ENCODE peak calls at places on chromosomes 3 and 15, in four cellular contexts. One of them, this sample, is unnamed.

GRCh38 chr3:89107461-89108035 is at the start of gene EPHA3:
- DNase-seq in K562: peak; percentile 13
- DNase-seq in GM12878: no peak
- DNase-seq in HepG2: peak; percentile 12
- DNase-seq in this sample: peak; percentile 83

GRCh38 chr15:48553559-48553958 is 92.0 kb downstream of the FBN1 start:
- DNase-seq in HepG2: no peak
- DNase-seq in K562: no peak
- DNase-seq in GM12878: no peak
- DNase-seq in this sample: no peak

GRCh38 chr3:153070153-153070868 is 91.7 kb upstream of the RAP2B start:
- DNase-seq in K562: peak; percentile 44
- DNase-seq in HepG2: no peak
- DNase-seq in GM12878: no peak
- DNase-seq in this sample: no peak

GRCh38 chr15:58472821-58473581 is 41.2 kb downstream of the LIPC start:
- DNase-seq in K562: no peak
- DNase-seq in HepG2: no peak
- DNase-seq in GM12878: no peak
- DNase-seq in this sample: no peak

GRCh38 chr15:66878761-66879160 is 176.7 kb downstream of the SMAD6 start:
- DNase-seq in HepG2: no peak
- DNase-seq in GM12878: no peak
- DNase-seq in K562: no peak
- DNase-seq in this sample: no peak

GRCh38 chr15:57751177-57751800 is 44.8 kb downstream of the POLR2M start:
- DNase-seq in HepG2: peak; percentile 3
- DNase-seq in GM12878: no peak
- DNase-seq in K562: no peak
- DNase-seq in this sample: no peak

GRCh38 chr15:73941449-73941848 is 15.2 kb downstream of the LOXL1 start:
- DNase-seq in GM12878: no peak
- DNase-seq in K562: no peak
- DNase-seq in HepG2: no peak
- DNase-seq in this sample: no peak

GRCh38 chr3:23738946-23739345 is 66.8 kb upstream of the UBE2E1 start:
- DNase-seq in K562: no peak
- DNase-seq in GM12878: no peak
- DNase-seq in HepG2: no peak
- DNase-seq in this sample: no peak

GRCh38 chr3:105746226-105746996 is 122.4 kb downstream of the CBLB start:
- DNase-seq in GM12878: no peak
- DNase-seq in K562: no peak
- DNase-seq in HepG2: peak; percentile 34
- DNase-seq in this sample: no peak

GRCh38 chr15:62491642-62492041 is 326.6 kb upstream of the C2CD4B start:
- DNase-seq in GM12878: no peak
- DNase-seq in HepG2: peak; percentile 22
- DNase-seq in K562: no peak
- DNase-seq in this sample: no peak

GRCh38 chr3:101119535-101119934 is 126.3 kb upstream of the ABI3BP start:
- DNase-seq in GM12878: no peak
- DNase-seq in HepG2: no peak
- DNase-seq in K562: no peak
- DNase-seq in this sample: no peak

GRCh38 chr3:33100229-33100628 is 3.3 kb upstream of the GLB1 start:
- DNase-seq in GM12878: no peak
- DNase-seq in HepG2: no peak
- DNase-seq in K562: no peak
- DNase-seq in this sample: no peak

GRCh38 chr3:80734955-80735354 is 967.2 kb upstream of the ROBO1 start:
- DNase-seq in K562: no peak
- DNase-seq in HepG2: no peak
- DNase-seq in GM12878: no peak
- DNase-seq in this sample: no peak

GRCh38 chr15:48671381-48672022 is 26.0 kb upstream of the FBN1 start:
- DNase-seq in HepG2: no peak
- DNase-seq in K562: peak; percentile 23
- DNase-seq in GM12878: no peak
- DNase-seq in this sample: no peak

GRCh38 chr3:156674911-156675743 is 737 bp downstream of the TIPARP start:
- DNase-seq in K562: peak; percentile 51
- DNase-seq in HepG2: no peak
- DNase-seq in GM12878: no peak
- DNase-seq in this sample: peak; percentile 75

GRCh38 chr15:78208887-78209645 is 25.3 kb downstream of the ACSBG1 start:
- DNase-seq in K562: no peak
- DNase-seq in GM12878: no peak
- DNase-seq in HepG2: no peak
- DNase-seq in this sample: no peak

GRCh38 chr3:190580443-190580842 is 66.6 kb downstream of the IL1RAP start:
- DNase-seq in K562: no peak
- DNase-seq in HepG2: peak; percentile 58
- DNase-seq in GM12878: no peak
- DNase-seq in this sample: no peak

GRCh38 chr3:174193559-174193958 is 665.6 kb upstream of the NAALADL2 start:
- DNase-seq in HepG2: no peak
- DNase-seq in GM12878: no peak
- DNase-seq in K562: no peak
- DNase-seq in this sample: no peak

GRCh38 chr3:186217820-186218164 is 108.9 kb upstream of the ETV5 start:
- DNase-seq in K562: no peak
- DNase-seq in GM12878: peak; percentile 63
- DNase-seq in HepG2: peak; percentile 76
- DNase-seq in this sample: no peak

GRCh38 chr3:139307601-139308146 is 36.1 kb upstream of the MRPS22 start:
- DNase-seq in GM12878: no peak
- DNase-seq in HepG2: no peak
- DNase-seq in K562: no peak
- DNase-seq in this sample: no peak

GRCh38 chr3:145383416-145383815 is 777.6 kb downstream of the PLOD2 start:
- DNase-seq in K562: no peak
- DNase-seq in HepG2: no peak
- DNase-seq in GM12878: no peak
- DNase-seq in this sample: no peak

GRCh38 chr15:31434418-31435255 is 108.0 kb downstream of the KLF13 start:
- DNase-seq in GM12878: peak; percentile 69
- DNase-seq in HepG2: no peak
- DNase-seq in K562: peak; percentile 18
- DNase-seq in this sample: no peak

GRCh38 chr3:181212271-181212670 is 222.7 kb upstream of the DNAJC19 start:
- DNase-seq in K562: no peak
- DNase-seq in HepG2: no peak
- DNase-seq in GM12878: no peak
- DNase-seq in this sample: no peak

GRCh38 chr3:124885466-124886167 is 1.5 kb downstream of the ITGB5 start:
- DNase-seq in GM12878: no peak
- DNase-seq in K562: no peak
- DNase-seq in HepG2: no peak
- DNase-seq in this sample: no peak

GRCh38 chr3:160869825-160870224 is 113.8 kb downstream of the PPM1L start:
- DNase-seq in HepG2: no peak
- DNase-seq in GM12878: no peak
- DNase-seq in K562: no peak
- DNase-seq in this sample: no peak

GRCh38 chr15:45729146-45729545 is 94.3 kb downstream of the SQOR start:
- DNase-seq in K562: no peak
- DNase-seq in GM12878: no peak
- DNase-seq in HepG2: no peak
- DNase-seq in this sample: no peak

GRCh38 chr3:15279200-15279599 is 53.2 kb downstream of the SH3BP5 start:
- DNase-seq in HepG2: no peak
- DNase-seq in K562: no peak
- DNase-seq in GM12878: no peak
- DNase-seq in this sample: no peak

GRCh38 chr3:147472846-147473245 is 63.7 kb downstream of the ZIC1 start:
- DNase-seq in K562: no peak
- DNase-seq in HepG2: no peak
- DNase-seq in GM12878: no peak
- DNase-seq in this sample: no peak
- TF ChIP-seq CBFB in K562: no peak
- TF ChIP-seq CBFB in HepG2: no peak
- TF ChIP-seq CBFB in GM12878: no peak
- TF ChIP-seq CBFB in this sample: no peak

GRCh38 chr15:39118510-39118909 is 462.4 kb upstream of the THBS1 start:
- DNase-seq in GM12878: no peak
- DNase-seq in K562: no peak
- DNase-seq in HepG2: no peak
- DNase-seq in this sample: no peak
- TF ChIP-seq CBFB in GM12878: no peak
- TF ChIP-seq CBFB in K562: no peak
- TF ChIP-seq CBFB in HepG2: no peak
- TF ChIP-seq CBFB in this sample: no peak

GRCh38 chr3:10557783-10558373 is 52.5 kb upstream of the ATP2B2 start:
- DNase-seq in GM12878: no peak
- DNase-seq in HepG2: no peak
- DNase-seq in K562: no peak
- DNase-seq in this sample: no peak
- TF ChIP-seq CBFB in GM12878: no peak
- TF ChIP-seq CBFB in HepG2: no peak
- TF ChIP-seq CBFB in K562: no peak
- TF ChIP-seq CBFB in this sample: no peak

GRCh38 chr3:127144631-127145030 is 48.3 kb upstream of the PRR23E start:
- DNase-seq in GM12878: no peak
- DNase-seq in K562: no peak
- DNase-seq in HepG2: no peak
- DNase-seq in this sample: no peak
- TF ChIP-seq CBFB in GM12878: no peak
- TF ChIP-seq CBFB in K562: no peak
- TF ChIP-seq CBFB in HepG2: no peak
- TF ChIP-seq CBFB in this sample: no peak

DNA sequence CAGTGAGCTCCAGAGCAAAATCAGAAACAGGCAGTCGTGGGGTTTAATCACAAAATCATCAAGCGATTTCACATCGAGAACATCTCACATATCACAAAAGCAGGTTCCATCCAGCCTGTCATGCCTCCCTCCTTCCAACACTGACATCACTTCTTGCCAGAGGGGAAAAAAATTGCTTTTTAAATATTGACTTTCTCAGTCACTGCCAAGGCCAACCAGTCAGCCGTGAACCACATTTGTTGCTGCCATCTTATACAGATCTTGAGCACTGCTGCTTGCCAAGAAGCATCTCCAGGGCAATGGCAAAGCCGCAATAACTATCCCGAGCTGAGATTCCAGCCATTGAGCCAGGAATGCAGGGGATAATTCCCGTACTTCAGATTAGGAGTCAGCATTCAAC is 174.6 kb downstream of the ANXA2 start:
- DNase-seq in HepG2: no peak
- DNase-seq in K562: no peak
- DNase-seq in GM12878: no peak
- DNase-seq in this sample: no peak
- TF ChIP-seq CBFB in HepG2: no peak
- TF ChIP-seq CBFB in K562: no peak
- TF ChIP-seq CBFB in GM12878: no peak
- TF ChIP-seq CBFB in this sample: no peak

GRCh38 chr3:78736863-78737262 is 1030.9 kb downstream of the ROBO1 start:
- DNase-seq in HepG2: no peak
- DNase-seq in K562: no peak
- DNase-seq in GM12878: peak; percentile 85
- DNase-seq in this sample: no peak
- TF ChIP-seq CBFB in HepG2: no peak
- TF ChIP-seq CBFB in K562: no peak
- TF ChIP-seq CBFB in GM12878: no peak
- TF ChIP-seq CBFB in this sample: no peak

GRCh38 chr3:196694941-196695848 is 16.9 kb downstream of the CEP19 start:
- DNase-seq in GM12878: no peak
- DNase-seq in K562: no peak
- DNase-seq in HepG2: no peak
- DNase-seq in this sample: no peak
- TF ChIP-seq CBFB in GM12878: no peak
- TF ChIP-seq CBFB in K562: no peak
- TF ChIP-seq CBFB in HepG2: no peak
- TF ChIP-seq CBFB in this sample: no peak